ENCODE peak calls at places on chromosomes 13 and 19, in four cellular contexts. P is Karpas-422, E is ovary, Q is neuronal stem cell. D is an unnamed sample.
A peak's percentile ranks its signal among the peaks of the same experiment; 100 is the strongest.

GRCh38 chr13:100409132-100409531 is 179.5 kb downstream of the GGACT start:
- DNase-seq in Q (no peak), E (no peak), P (no peak), D (no peak)

GRCh38 chr13:109784590-109785140 is 1.7 kb downstream of the IRS2 start:
- DNase-seq in P (no peak), E (peak; percentile 77), Q (peak; percentile 85), D (peak; percentile 72)

GRCh38 chr19:3479177-3479818 is 1.0 kb downstream of the SMIM24 start:
- DNase-seq in E (no peak), P (peak; percentile 89), Q (no peak), D (peak; percentile 77)

GRCh38 chr19:6509118-6509971 is 7.2 kb upstream of the TUBB4A start:
- DNase-seq in E (peak; percentile 25), Q (no peak), P (peak; percentile 22), D (no peak)

GRCh38 chr13:30796833-30797601 is 61.7 kb downstream of the ALOX5AP start:
- DNase-seq in Q (no peak), P (no peak), E (no peak), D (no peak)

GRCh38 chr19:33085570-33086128 is 4.7 kb downstream of the GPATCH1 start:
- DNase-seq in P (no peak), E (no peak), Q (no peak), D (no peak)

GRCh38 chr13:102793583-102794355 is 5.0 kb downstream of the POGLUT2 start:
- DNase-seq in P (no peak), Q (no peak), E (no peak), D (no peak)

GRCh38 chr13:21067794-21068193 is 6.4 kb upstream of the LATS2 start:
- DNase-seq in P (no peak), E (no peak), Q (no peak), D (no peak)

GRCh38 chr13:100671389-100672182 is 3.0 kb downstream of the TMTC4 start:
- DNase-seq in P (no peak), E (no peak), Q (no peak), D (no peak)

GRCh38 chr19:29686285-29686805 is 21.1 kb downstream of the PLEKHF1 start:
- DNase-seq in Q (no peak), P (no peak), E (no peak), D (no peak)

GRCh38 chr19:18438331-18439024 is 545 bp upstream of the ISYNA1 start:
- DNase-seq in P (no peak), E (peak; percentile 89), Q (no peak), D (no peak)

GRCh38 chr19:39448271-39448670 is 2.9 kb downstream of the SUPT5H start:
- DNase-seq in E (no peak), Q (no peak), P (peak; percentile 69), D (no peak)

GRCh38 chr13:45564108-45564507 is 51.4 kb downstream of the ERICH6B start:
- DNase-seq in P (peak; percentile 27), E (no peak), Q (peak; percentile 8), D (no peak)

GRCh38 chr19:48798937-48799336 is 11.9 kb downstream of the BCAT2 start:
- DNase-seq in Q (no peak), P (no peak), E (no peak), D (no peak)

GRCh38 chr19:33798701-33799111 is 2.0 kb downstream of the KCTD15 start:
- DNase-seq in Q (peak; percentile 33), E (no peak), P (no peak), D (no peak)

GRCh38 chr19:33171916-33172359 is 22.2 kb upstream of the LRP3 start:
- DNase-seq in P (no peak), E (no peak), Q (no peak), D (no peak)

GRCh38 chr19:48290341-48290922 is 20.6 kb downstream of the ZNF114 start:
- DNase-seq in E (no peak), Q (peak; percentile 51), P (no peak), D (no peak)

GRCh38 chr19:3397266-3398022 is 31.1 kb downstream of the NFIC start:
- DNase-seq in E (no peak), P (no peak), Q (no peak), D (no peak)

GRCh38 chr19:19297759-19298158 is 22.6 kb downstream of the SUGP1 start:
- DNase-seq in P (no peak), E (no peak), Q (no peak), D (no peak)

GRCh38 chr19:40191836-40192646 is 815 bp downstream of the MAP3K10 start:
- DNase-seq in E (peak; percentile 21), P (peak; percentile 75), Q (peak; percentile 61), D (peak; percentile 4)

GRCh38 chr19:20968092-20968491 is 45.0 kb downstream of the ZNF85 start:
- DNase-seq in E (no peak), P (no peak), Q (no peak), D (no peak)

GRCh38 chr13:94308808-94309207 is 170.7 kb downstream of the DCT start:
- DNase-seq in Q (no peak), P (no peak), E (no peak), D (no peak)

GRCh38 chr13:100707818-100708740 is 33.5 kb upstream of the TMTC4 start:
- DNase-seq in Q (no peak), E (no peak), P (no peak), D (no peak)

GRCh38 chr19:7998081-7998480 is 7.4 kb downstream of the ELAVL1 start:
- DNase-seq in P (no peak), E (no peak), Q (no peak), D (no peak)

GRCh38 chr19:54209748-54210494 is 9.3 kb downstream of the RPS9 start:
- DNase-seq in E (peak; percentile 95), P (peak; percentile 64), Q (no peak), D (peak; percentile 23)

GRCh38 chr19:4976412-4977298 is 7.7 kb downstream of the KDM4B start:
- DNase-seq in E (peak; percentile 88), Q (no peak), P (peak; percentile 78), D (no peak)

GRCh38 chr13:23146811-23147245 is 34.0 kb upstream of the SGCG start:
- DNase-seq in E (no peak), Q (no peak), P (peak; percentile 74), D (no peak)

GRCh38 chr13:110507678-110508381 is 53.7 kb downstream of the RAB20 start:
- DNase-seq in Q (no peak), E (no peak), P (no peak), D (no peak)

GRCh38 chr13:40993119-40993518 is 26.0 kb downstream of the ELF1 start:
- DNase-seq in Q (no peak), E (no peak), P (no peak), D (no peak)

GRCh38 chr13:40993987-40994386 is 25.1 kb downstream of the ELF1 start:
- DNase-seq in Q (no peak), E (no peak), P (no peak), D (no peak)

GRCh38 chr13:40995997-40996396 is 23.1 kb downstream of the ELF1 start:
- DNase-seq in E (no peak), Q (no peak), P (no peak), D (no peak)

GRCh38 chr13:40996433-40997095 is 22.6 kb downstream of the ELF1 start:
- DNase-seq in P (no peak), E (no peak), Q (no peak), D (no peak)

DNA sequence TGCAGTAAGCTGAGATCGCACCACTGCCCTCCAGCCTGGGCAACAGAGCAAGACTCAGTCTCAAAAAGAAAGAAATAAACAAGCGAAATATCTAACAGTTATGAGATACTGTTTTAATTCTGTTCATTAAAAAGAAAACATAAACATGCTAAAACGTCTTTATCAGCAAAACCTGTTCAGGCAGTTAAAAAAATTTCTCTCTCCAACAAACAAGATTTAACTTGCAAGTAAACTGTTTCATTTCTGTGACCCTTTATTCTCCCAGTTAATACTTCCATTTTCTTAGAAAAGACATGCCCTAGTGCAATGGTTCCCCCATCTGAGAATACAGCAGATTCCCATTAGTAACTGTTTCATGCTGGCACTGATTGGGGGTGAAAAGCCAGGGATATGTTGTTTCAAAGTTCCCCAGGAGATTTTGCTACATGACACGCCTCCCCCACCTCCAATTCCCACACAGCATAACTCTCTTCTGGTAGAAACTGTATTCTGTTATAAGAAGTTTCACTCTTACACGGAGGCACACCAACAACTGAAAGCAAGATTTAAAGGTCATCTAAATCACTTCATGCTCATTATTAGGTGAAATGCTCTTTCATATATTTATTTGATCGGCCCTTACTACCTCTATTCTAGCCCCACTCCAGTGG is 24.4 kb downstream of the ELF1 start:
- DNase-seq in P (no peak), E (no peak), Q (no peak), D (no peak)
- H3K4me1 ChIP-seq in P (peaks cover 45% of the 10 kb centered on the region), E (peaks cover 6% of the 10 kb centered on the region), Q (no peaks in the 10 kb centered on the region), D (peaks cover 93% of the 10 kb centered on the region)

GRCh38 chr19:55492362-55492944 is 4.2 kb downstream of the SSC5D start:
- DNase-seq in P (no peak), Q (no peak), E (no peak), D (no peak)

GRCh38 chr19:55491546-55492360 is 3.5 kb downstream of the SSC5D start:
- DNase-seq in P (no peak), Q (no peak), E (peak; percentile 37), D (no peak)

GRCh38 chr19:55494172-55494761 is 6.0 kb downstream of the SSC5D start:
- DNase-seq in E (peak; percentile 87), Q (no peak), P (no peak), D (no peak)

GRCh38 chr19:55493052-55493649 is 4.9 kb downstream of the SSC5D start:
- DNase-seq in E (peak; percentile 78), P (no peak), Q (no peak), D (no peak)

DNA sequence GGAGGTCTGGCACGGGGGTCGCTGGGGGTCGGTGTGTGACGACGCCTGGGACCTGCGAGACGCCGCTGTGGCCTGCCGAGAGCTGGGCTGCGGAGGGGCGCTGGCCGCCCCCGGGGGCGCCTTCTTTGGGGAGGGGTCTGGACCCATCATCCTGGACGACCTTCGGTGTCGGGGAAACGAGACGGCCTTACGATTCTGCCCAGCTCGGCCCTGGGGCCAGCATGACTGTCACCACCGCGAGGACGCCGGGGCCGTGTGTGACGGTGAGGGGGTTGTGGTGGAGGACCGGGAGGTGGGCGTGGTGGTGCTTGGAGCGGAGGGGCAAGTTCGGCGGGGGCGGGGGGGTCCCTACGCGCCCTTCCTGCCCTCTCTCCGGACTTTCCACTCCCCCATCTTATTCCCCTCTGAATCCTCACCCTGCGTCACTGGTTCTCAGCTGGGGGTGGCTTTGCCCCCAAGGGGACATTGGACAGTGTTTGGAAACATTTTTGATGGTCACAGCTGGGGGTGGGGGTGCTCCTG is 5.5 kb downstream of the SSC5D start:
- DNase-seq in E (peak; percentile 53), Q (no peak), P (no peak), D (no peak)
- H3K27me3 ChIP-seq in E (no peaks in the 10 kb centered on the region), Q (no peaks in the 10 kb centered on the region), P (no peaks in the 10 kb centered on the region), D (no peaks in the 10 kb centered on the region)

DNA sequence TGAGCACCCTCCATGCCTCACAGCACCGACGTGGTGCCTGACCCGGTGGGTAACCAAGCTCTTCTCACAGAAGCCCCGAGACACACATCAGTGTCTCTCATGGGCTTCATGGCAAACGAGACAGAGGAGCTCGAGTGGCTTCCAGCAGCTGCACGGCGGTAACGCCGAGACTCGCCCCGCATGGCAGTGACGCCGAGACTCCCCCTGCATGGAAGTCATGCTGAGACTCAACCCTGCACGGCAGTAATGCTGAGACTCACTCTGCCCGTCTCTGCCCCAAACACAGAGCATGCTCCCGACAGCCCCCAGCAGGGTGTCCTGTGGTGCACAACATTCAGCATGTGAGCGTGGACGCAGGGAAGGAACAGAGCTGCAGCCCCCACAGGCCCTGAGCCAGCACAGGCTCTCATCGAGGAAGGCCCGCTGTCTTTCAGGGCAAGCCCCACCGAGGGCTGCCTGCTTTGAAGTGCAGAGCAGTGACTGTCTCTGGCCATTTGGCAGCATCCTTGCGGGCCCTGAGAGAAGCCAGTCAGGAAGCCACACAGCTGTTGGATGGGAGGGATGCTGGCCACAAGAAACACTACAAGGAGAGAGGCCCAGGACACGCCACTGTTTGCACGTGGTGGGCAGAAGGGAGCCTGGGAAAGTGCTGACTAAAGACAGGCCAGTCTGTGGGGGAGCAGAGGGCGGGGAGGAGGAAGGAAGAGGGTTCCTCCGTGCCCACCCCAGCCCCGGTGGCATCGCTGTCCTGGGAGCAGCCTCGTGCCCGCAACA is 9.5 kb downstream of the GAS6 start:
- DNase-seq in E (peak; percentile 35), Q (no peak), P (no peak), D (no peak)
- H3K4me1 ChIP-seq in E (peaks cover 35% of the 10 kb centered on the region), Q (peaks cover 15% of the 10 kb centered on the region), P (no peaks in the 10 kb centered on the region), D (peaks cover 14% of the 10 kb centered on the region)

GRCh38 chr19:397941-398706 is 10.8 kb downstream of the C2CD4C start:
- DNase-seq in E (no peak), P (no peak), Q (no peak), D (no peak)
- H3K27me3 ChIP-seq in E (no peaks in the 10 kb centered on the region), P (no peaks in the 10 kb centered on the region), Q (no peaks in the 10 kb centered on the region), D (no peaks in the 10 kb centered on the region)

D was measured in CD4-positive, alpha-beta memory T cell.